ENCODE peak calls at places on chromosomes 2 and 18, in seven cellular contexts. Z is fibroblast of the conjunctiva; S is activated T-helper 1 cell treated with anti-CD3 and anti-CD28 coated beads, Interleukin-2, amount 50 U/mL, for 16 hours; N is Daoy; G is right cardiac atrium; L is EL; E is astrocyte of the spinal cord. J is an unnamed sample.

GRCh38 chr2:112493048-112493447 is 11.1 kb downstream of the TTL start:
- DNase-seq in E (peak), G (no peak), S (no peak), L (peak), N (no peak), Z (no peak), J (no peak)

GRCh38 chr2:149767516-149767974 is 180.0 kb upstream of the MMADHC start:
- DNase-seq in S (no peak), Z (no peak), N (peak), E (peak), L (peak), G (no peak), J (no peak)

GRCh38 chr2:218876562-218877219 is 4.0 kb upstream of the WNT10A start:
- DNase-seq in N (peak), Z (peak), L (peak), G (peak), E (peak), S (peak), J (peak)

GRCh38 chr2:9768388-9768787 is 74.9 kb upstream of the TAF1B start:
- DNase-seq in Z (no peak), L (no peak), E (no peak), N (peak), G (no peak), S (no peak), J (peak)

GRCh38 chr2:151437630-151438029 is 27.9 kb downstream of the RIF1 start:
- DNase-seq in E (peak), Z (no peak), S (no peak), L (peak), N (no peak), G (no peak), J (no peak)

GRCh38 chr2:192298664-192299063 is 103.9 kb upstream of the TMEFF2 start:
- DNase-seq in S (no peak), N (no peak), G (no peak), L (peak), Z (no peak), E (no peak), J (no peak)

GRCh38 chr2:44233450-44234128 is 41.7 kb upstream of the SLC3A1 start:
- DNase-seq in G (no peak), S (no peak), N (peak), L (peak), Z (peak), E (peak), J (peak)

GRCh38 chr2:148955798-148956197 is 80.8 kb downstream of the KIF5C start:
- DNase-seq in Z (no peak), S (no peak), G (no peak), N (no peak), L (no peak), E (no peak), J (no peak)

GRCh38 chr2:213232649-213233437 is 51.4 kb upstream of the SPAG16 start:
- DNase-seq in L (no peak), N (no peak), G (no peak), S (no peak), Z (no peak), E (peak), J (no peak)

GRCh38 chr2:149994057-149994728 is 406.6 kb upstream of the MMADHC start:
- DNase-seq in L (peak), S (no peak), Z (peak), E (peak), N (peak), G (no peak), J (no peak)

GRCh38 chr2:218902427-218902826 is 21.8 kb downstream of the WNT10A start:
- DNase-seq in L (no peak), S (no peak), N (no peak), Z (no peak), E (no peak), G (no peak), J (no peak)

GRCh38 chr18:60062396-60062795 is 162.6 kb downstream of the PMAIP1 start:
- DNase-seq in Z (no peak), E (no peak), N (no peak), G (no peak), S (no peak), L (no peak), J (no peak)

GRCh38 chr2:204437334-204437733 is 107.9 kb upstream of the PARD3B start:
- DNase-seq in Z (no peak), S (no peak), E (no peak), L (no peak), N (no peak), G (no peak), J (no peak)

GRCh38 chr2:191155608-191156071 is 4.8 kb upstream of the STAT4 start:
- DNase-seq in L (peak), Z (peak), G (no peak), N (no peak), E (peak), S (no peak), J (no peak)

GRCh38 chr2:176234216-176234615 is 35.0 kb upstream of the MTX2 start:
- DNase-seq in Z (no peak), L (no peak), E (peak), N (peak), S (no peak), G (no peak), J (no peak)

GRCh38 chr2:45013229-45014015 is 4.2 kb upstream of the SIX2 start:
- DNase-seq in L (no peak), S (no peak), E (no peak), G (no peak), Z (no peak), N (no peak), J (no peak)

GRCh38 chr18:39770399-39770798 is 2184.6 kb upstream of the PIK3C3 start:
- DNase-seq in N (no peak), G (no peak), L (no peak), Z (no peak), E (no peak), S (no peak), J (no peak)

GRCh38 chr2:62118160-62118559 is 77.8 kb upstream of the B3GNT2 start:
- DNase-seq in Z (no peak), S (no peak), N (no peak), E (no peak), G (no peak), L (no peak), J (no peak)

GRCh38 chr2:10922307-10923006 is 10.7 kb downstream of the KCNF1 start:
- DNase-seq in S (no peak), E (no peak), Z (no peak), G (no peak), N (no peak), L (no peak), J (no peak)

GRCh38 chr2:128284037-128284441 is 34.6 kb downstream of the HS6ST1 start:
- DNase-seq in G (peak), S (no peak), N (no peak), E (no peak), Z (no peak), L (no peak), J (no peak)

GRCh38 chr18:32801236-32801635 is 28.4 kb upstream of the KLHL14 start:
- DNase-seq in Z (no peak), L (no peak), N (no peak), G (no peak), S (no peak), E (no peak), J (no peak)

GRCh38 chr2:235024951-235025773 is 73.3 kb downstream of the SH3BP4 start:
- DNase-seq in N (no peak), Z (no peak), E (peak), L (no peak), S (no peak), G (no peak), J (no peak)

GRCh38 chr2:55891671-55892071 is 31.9 kb downstream of the EFEMP1 start:
- DNase-seq in L (no peak), G (no peak), E (no peak), S (no peak), Z (no peak), N (no peak), J (no peak)

GRCh38 chr18:57846258-57846657 is 43.1 kb upstream of the ATP8B1 start:
- DNase-seq in G (no peak), N (peak), S (no peak), L (peak), E (peak), Z (no peak), J (no peak)

GRCh38 chr2:144249035-144249637 is 270.8 kb downstream of the ZEB2 start:
- DNase-seq in L (no peak), N (no peak), S (no peak), G (no peak), Z (no peak), E (no peak), J (no peak)

GRCh38 chr18:55407774-55408535 is 180.0 kb downstream of the TCF4 start:
- DNase-seq in S (no peak), G (no peak), N (no peak), L (no peak), Z (no peak), E (no peak), J (no peak)

GRCh38 chr2:206462240-206462854 is 19.0 kb downstream of the ADAM23 start:
- DNase-seq in Z (no peak), N (no peak), G (no peak), L (no peak), E (no peak), S (no peak), J (no peak)

GRCh38 chr2:176997074-176997791 is 215.4 kb upstream of the HNRNPA3 start:
- DNase-seq in L (peak), G (no peak), S (no peak), N (peak), E (peak), Z (peak), J (no peak)

GRCh38 chr2:143623270-143623669 is 494.1 kb downstream of the ARHGAP15 start:
- DNase-seq in G (no peak), L (no peak), S (no peak), N (no peak), E (no peak), Z (no peak), J (no peak)

GRCh38 chr2:151237422-151238012 is 24.1 kb downstream of the RBM43 start:
- DNase-seq in E (no peak), N (peak), Z (no peak), S (no peak), L (peak), G (no peak), J (no peak)

GRCh38 chr2:17249249-17249648 is 269.0 kb downstream of the RAD51AP2 start:
- DNase-seq in Z (no peak), L (no peak), S (no peak), N (no peak), E (no peak), G (no peak), J (no peak)

GRCh38 chr2:23418490-23418911 is 33.5 kb downstream of the KLHL29 start:
- DNase-seq in G (no peak), E (peak), Z (peak), S (no peak), L (peak), N (peak), J (no peak)

GRCh38 chr18:36419913-36420531 is 122.5 kb downstream of the FHOD3 start:
- DNase-seq in G (no peak), L (peak), Z (no peak), E (no peak), N (peak), S (no peak), J (no peak)

GRCh38 chr2:103788875-103789715 is 1027.3 kb downstream of the TMEM182 start:
- DNase-seq in L (peak), E (peak), S (no peak), G (peak), Z (no peak), N (peak), J (no peak)

GRCh38 chr2:107811376-107811775 is 15.3 kb upstream of the RGPD4 start:
- DNase-seq in E (no peak), Z (no peak), N (no peak), L (no peak), S (no peak), G (no peak), J (no peak)

GRCh38 chr2:169877406-169877805 is 50.2 kb downstream of the UBR3 start:
- DNase-seq in Z (peak), S (no peak), L (no peak), G (no peak), E (peak), N (no peak), J (peak)

GRCh38 chr18:13541621-13542519 is 184.5 kb downstream of the FAM210A start:
- DNase-seq in L (no peak), S (no peak), Z (no peak), N (no peak), E (no peak), G (no peak), J (peak)

GRCh38 chr2:36478332-36478738 is 119.6 kb downstream of the FEZ2 start:
- DNase-seq in G (peak), E (peak), Z (no peak), L (peak), S (no peak), N (peak), J (no peak)

GRCh38 chr2:113892004-113892740 is 2.3 kb downstream of the ACTR3 start:
- DNase-seq in Z (no peak), S (no peak), G (no peak), N (no peak), L (no peak), E (no peak), J (no peak)